ENCODE peak calls at places on chromosome 9, in five cellular contexts. One of them, this sample, is unnamed. For H3K27me3, the result is how much of the 10 kb centered on the place peaks cover.

GRCh38 chr9:86549920-86550319 is 195.7 kb upstream of the TUT7 start:
- DNase-seq in ovary: no peak
- DNase-seq in left ventricle myocardium inferior: no peak
- DNase-seq in bronchial epithelial cell: no peak
- DNase-seq in gastrocnemius medialis: no peak
- DNase-seq in this sample: no peak

GRCh38 chr9:137048655-137049543 is 2.9 kb upstream of the NPDC1 start:
- DNase-seq in ovary: no peak
- DNase-seq in left ventricle myocardium inferior: no peak
- DNase-seq in bronchial epithelial cell: no peak
- DNase-seq in gastrocnemius medialis: no peak
- DNase-seq in this sample: no peak

GRCh38 chr9:6696178-6696577 is 50.6 kb upstream of the GLDC start:
- DNase-seq in ovary: no peak
- DNase-seq in left ventricle myocardium inferior: no peak
- DNase-seq in bronchial epithelial cell: no peak
- DNase-seq in gastrocnemius medialis: no peak
- DNase-seq in this sample: no peak

GRCh38 chr9:101387871-101388506 is 3.2 kb upstream of the BAAT start:
- DNase-seq in ovary: no peak
- DNase-seq in left ventricle myocardium inferior: no peak
- DNase-seq in bronchial epithelial cell: peak
- DNase-seq in gastrocnemius medialis: no peak
- DNase-seq in this sample: no peak

GRCh38 chr9:136773386-136774044 is 9.2 kb upstream of the LCN15 start:
- DNase-seq in ovary: no peak
- DNase-seq in left ventricle myocardium inferior: no peak
- DNase-seq in bronchial epithelial cell: no peak
- DNase-seq in gastrocnemius medialis: no peak
- DNase-seq in this sample: no peak

GRCh38 chr9:125754096-125754495 is 6.9 kb downstream of the PBX3 start:
- DNase-seq in ovary: no peak
- DNase-seq in left ventricle myocardium inferior: no peak
- DNase-seq in bronchial epithelial cell: no peak
- DNase-seq in gastrocnemius medialis: no peak
- DNase-seq in this sample: no peak

GRCh38 chr9:118444403-118444802 is 740.2 kb downstream of the TLR4 start:
- DNase-seq in ovary: no peak
- DNase-seq in left ventricle myocardium inferior: no peak
- DNase-seq in bronchial epithelial cell: no peak
- DNase-seq in gastrocnemius medialis: no peak
- DNase-seq in this sample: no peak

GRCh38 chr9:27505744-27506161 is 18.3 kb upstream of the IFNK start:
- DNase-seq in ovary: no peak
- DNase-seq in left ventricle myocardium inferior: no peak
- DNase-seq in bronchial epithelial cell: peak
- DNase-seq in gastrocnemius medialis: no peak
- DNase-seq in this sample: no peak

GRCh38 chr9:130234340-130235260 is 31.0 kb upstream of the HMCN2 start:
- DNase-seq in ovary: no peak
- DNase-seq in left ventricle myocardium inferior: no peak
- DNase-seq in bronchial epithelial cell: no peak
- DNase-seq in gastrocnemius medialis: no peak
- DNase-seq in this sample: no peak

GRCh38 chr9:114169029-114169939 is 13.9 kb downstream of the COL27A1 start:
- DNase-seq in ovary: no peak
- DNase-seq in left ventricle myocardium inferior: no peak
- DNase-seq in bronchial epithelial cell: no peak
- DNase-seq in gastrocnemius medialis: no peak
- DNase-seq in this sample: no peak

GRCh38 chr9:114869845-114870244 is 60.5 kb downstream of the TNFSF8 start:
- DNase-seq in ovary: no peak
- DNase-seq in left ventricle myocardium inferior: no peak
- DNase-seq in bronchial epithelial cell: no peak
- DNase-seq in gastrocnemius medialis: no peak
- DNase-seq in this sample: no peak

GRCh38 chr9:14198544-14199510 is 115.1 kb downstream of the NFIB start:
- DNase-seq in ovary: peak
- DNase-seq in left ventricle myocardium inferior: peak
- DNase-seq in bronchial epithelial cell: peak
- DNase-seq in gastrocnemius medialis: peak
- DNase-seq in this sample: no peak

GRCh38 chr9:76453785-76454184 is 5.2 kb upstream of the GCNT1 start:
- DNase-seq in ovary: no peak
- DNase-seq in left ventricle myocardium inferior: no peak
- DNase-seq in bronchial epithelial cell: peak
- DNase-seq in gastrocnemius medialis: no peak
- DNase-seq in this sample: no peak

GRCh38 chr9:119369670-119370366 is 583 bp upstream of the BRINP1 start:
- DNase-seq in ovary: no peak
- DNase-seq in left ventricle myocardium inferior: no peak
- DNase-seq in bronchial epithelial cell: no peak
- DNase-seq in gastrocnemius medialis: no peak
- DNase-seq in this sample: no peak

GRCh38 chr9:72882117-72882775 is 70.6 kb downstream of the ALDH1A1 start:
- DNase-seq in ovary: no peak
- DNase-seq in left ventricle myocardium inferior: peak
- DNase-seq in bronchial epithelial cell: no peak
- DNase-seq in gastrocnemius medialis: peak
- DNase-seq in this sample: no peak

GRCh38 chr9:135106551-135107270 is 19.2 kb downstream of the OLFM1 start:
- DNase-seq in ovary: no peak
- DNase-seq in left ventricle myocardium inferior: no peak
- DNase-seq in bronchial epithelial cell: no peak
- DNase-seq in gastrocnemius medialis: no peak
- DNase-seq in this sample: no peak

GRCh38 chr9:93183663-93184438 is at the start of gene WNK2:
- DNase-seq in ovary: no peak
- DNase-seq in left ventricle myocardium inferior: no peak
- DNase-seq in bronchial epithelial cell: no peak
- DNase-seq in gastrocnemius medialis: no peak
- DNase-seq in this sample: no peak

GRCh38 chr9:121075251-121076036 is 689 bp downstream of the CNTRL start:
- DNase-seq in ovary: no peak
- DNase-seq in left ventricle myocardium inferior: no peak
- DNase-seq in bronchial epithelial cell: peak
- DNase-seq in gastrocnemius medialis: no peak
- DNase-seq in this sample: no peak

GRCh38 chr9:35688558-35689350 is 971 bp downstream of the TPM2 start:
- DNase-seq in ovary: no peak
- DNase-seq in left ventricle myocardium inferior: no peak
- DNase-seq in bronchial epithelial cell: peak
- DNase-seq in gastrocnemius medialis: peak
- DNase-seq in this sample: no peak

GRCh38 chr9:16039103-16039987 is 486.5 kb downstream of the CCDC171 start:
- DNase-seq in ovary: peak
- DNase-seq in left ventricle myocardium inferior: no peak
- DNase-seq in bronchial epithelial cell: no peak
- DNase-seq in gastrocnemius medialis: no peak
- DNase-seq in this sample: no peak

GRCh38 chr9:125964702-125965225 is 217.6 kb downstream of the PBX3 start:
- DNase-seq in ovary: no peak
- DNase-seq in left ventricle myocardium inferior: no peak
- DNase-seq in bronchial epithelial cell: no peak
- DNase-seq in gastrocnemius medialis: no peak
- DNase-seq in this sample: no peak

GRCh38 chr9:136026266-136026942 is 65.2 kb upstream of the UBAC1 start:
- DNase-seq in ovary: no peak
- DNase-seq in left ventricle myocardium inferior: no peak
- DNase-seq in bronchial epithelial cell: no peak
- DNase-seq in gastrocnemius medialis: no peak
- DNase-seq in this sample: no peak

GRCh38 chr9:69180670-69181069 is 6.6 kb downstream of the TJP2 start:
- DNase-seq in ovary: no peak
- DNase-seq in left ventricle myocardium inferior: no peak
- DNase-seq in bronchial epithelial cell: peak
- DNase-seq in gastrocnemius medialis: no peak
- DNase-seq in this sample: peak

GRCh38 chr9:7150153-7150890 is 392.5 kb downstream of the KDM4C start:
- DNase-seq in ovary: no peak
- DNase-seq in left ventricle myocardium inferior: no peak
- DNase-seq in bronchial epithelial cell: no peak
- DNase-seq in gastrocnemius medialis: no peak
- DNase-seq in this sample: no peak

GRCh38 chr9:79257671-79258410 is 313.9 kb upstream of the TLE4 start:
- DNase-seq in ovary: no peak
- DNase-seq in left ventricle myocardium inferior: no peak
- DNase-seq in bronchial epithelial cell: no peak
- DNase-seq in gastrocnemius medialis: no peak
- DNase-seq in this sample: no peak

GRCh38 chr9:12853021-12853420 is 78.2 kb downstream of the LURAP1L start:
- DNase-seq in ovary: no peak
- DNase-seq in left ventricle myocardium inferior: no peak
- DNase-seq in bronchial epithelial cell: no peak
- DNase-seq in gastrocnemius medialis: no peak
- DNase-seq in this sample: no peak

GRCh38 chr9:97479496-97480159 is 21.8 kb upstream of the TMOD1 start:
- DNase-seq in ovary: no peak
- DNase-seq in left ventricle myocardium inferior: no peak
- DNase-seq in bronchial epithelial cell: no peak
- DNase-seq in gastrocnemius medialis: no peak
- DNase-seq in this sample: no peak

GRCh38 chr9:93024986-93025630 is 33.4 kb upstream of the SUSD3 start:
- DNase-seq in ovary: no peak
- DNase-seq in left ventricle myocardium inferior: no peak
- DNase-seq in bronchial epithelial cell: no peak
- DNase-seq in gastrocnemius medialis: no peak
- DNase-seq in this sample: no peak

GRCh38 chr9:116000748-116001329 is 152.8 kb upstream of the PAPPA start:
- DNase-seq in ovary: no peak
- DNase-seq in left ventricle myocardium inferior: no peak
- DNase-seq in bronchial epithelial cell: peak
- DNase-seq in gastrocnemius medialis: peak
- DNase-seq in this sample: no peak

GRCh38 chr9:92986175-92987110 is 39.1 kb downstream of the FGD3 start:
- DNase-seq in ovary: no peak
- DNase-seq in left ventricle myocardium inferior: no peak
- DNase-seq in bronchial epithelial cell: no peak
- DNase-seq in gastrocnemius medialis: no peak
- DNase-seq in this sample: no peak

GRCh38 chr9:137618105-137619067 is at the start of gene EHMT1:
- DNase-seq in ovary: peak
- DNase-seq in left ventricle myocardium inferior: peak
- DNase-seq in bronchial epithelial cell: peak
- DNase-seq in gastrocnemius medialis: peak
- DNase-seq in this sample: peak

GRCh38 chr9:9670454-9670853 is 942.3 kb downstream of the PTPRD start:
- DNase-seq in ovary: no peak
- DNase-seq in left ventricle myocardium inferior: no peak
- DNase-seq in bronchial epithelial cell: no peak
- DNase-seq in gastrocnemius medialis: no peak
- DNase-seq in this sample: no peak

GRCh38 chr9:83937861-83938455 is 16.7 kb upstream of the KIF27 start:
- DNase-seq in ovary: no peak
- DNase-seq in left ventricle myocardium inferior: no peak
- DNase-seq in bronchial epithelial cell: peak
- DNase-seq in gastrocnemius medialis: no peak
- DNase-seq in this sample: no peak

GRCh38 chr9:91102269-91102668 is 259.4 kb downstream of the AUH start:
- DNase-seq in ovary: no peak
- DNase-seq in left ventricle myocardium inferior: no peak
- DNase-seq in bronchial epithelial cell: peak
- DNase-seq in gastrocnemius medialis: no peak
- DNase-seq in this sample: no peak
- H3K27me3 ChIP-seq in ovary: under half
- H3K27me3 ChIP-seq in left ventricle myocardium inferior: under half
- H3K27me3 ChIP-seq in bronchial epithelial cell: under half
- H3K27me3 ChIP-seq in gastrocnemius medialis: under half
- H3K27me3 ChIP-seq in this sample: under half

GRCh38 chr9:89743576-89744254 is 138.9 kb downstream of the GADD45G start:
- DNase-seq in ovary: no peak
- DNase-seq in left ventricle myocardium inferior: no peak
- DNase-seq in bronchial epithelial cell: no peak
- DNase-seq in gastrocnemius medialis: no peak
- DNase-seq in this sample: no peak
- H3K27me3 ChIP-seq in ovary: under half
- H3K27me3 ChIP-seq in left ventricle myocardium inferior: under half
- H3K27me3 ChIP-seq in bronchial epithelial cell: under half
- H3K27me3 ChIP-seq in gastrocnemius medialis: under half
- H3K27me3 ChIP-seq in this sample: under half

GRCh38 chr9:127395491-127396252 is 1.3 kb upstream of the SLC2A8 start:
- DNase-seq in ovary: no peak
- DNase-seq in left ventricle myocardium inferior: no peak
- DNase-seq in bronchial epithelial cell: no peak
- DNase-seq in gastrocnemius medialis: no peak
- DNase-seq in this sample: no peak
- H3K27me3 ChIP-seq in ovary: under half
- H3K27me3 ChIP-seq in left ventricle myocardium inferior: under half
- H3K27me3 ChIP-seq in bronchial epithelial cell: under half
- H3K27me3 ChIP-seq in gastrocnemius medialis: under half
- H3K27me3 ChIP-seq in this sample: under half

GRCh38 chr9:18699749-18700148 is 225.8 kb downstream of the ADAMTSL1 start:
- DNase-seq in ovary: no peak
- DNase-seq in left ventricle myocardium inferior: no peak
- DNase-seq in bronchial epithelial cell: no peak
- DNase-seq in gastrocnemius medialis: no peak
- DNase-seq in this sample: no peak

GRCh38 chr9:18706648-18707047 is 232.7 kb downstream of the ADAMTSL1 start:
- DNase-seq in ovary: no peak
- DNase-seq in left ventricle myocardium inferior: no peak
- DNase-seq in bronchial epithelial cell: no peak
- DNase-seq in gastrocnemius medialis: no peak
- DNase-seq in this sample: no peak

GRCh38 chr9:18700714-18701113 is 226.8 kb downstream of the ADAMTSL1 start:
- DNase-seq in ovary: no peak
- DNase-seq in left ventricle myocardium inferior: no peak
- DNase-seq in bronchial epithelial cell: no peak
- DNase-seq in gastrocnemius medialis: no peak
- DNase-seq in this sample: no peak

GRCh38 chr9:18705763-18706372 is 231.9 kb downstream of the ADAMTSL1 start:
- DNase-seq in ovary: no peak
- DNase-seq in left ventricle myocardium inferior: no peak
- DNase-seq in bronchial epithelial cell: no peak
- DNase-seq in gastrocnemius medialis: no peak
- DNase-seq in this sample: no peak

GRCh38 chr9:18703086-18703750 is 229.3 kb downstream of the ADAMTSL1 start:
- DNase-seq in ovary: no peak
- DNase-seq in left ventricle myocardium inferior: no peak
- DNase-seq in bronchial epithelial cell: no peak
- DNase-seq in gastrocnemius medialis: no peak
- DNase-seq in this sample: no peak
- H3K27me3 ChIP-seq in ovary: under half
- H3K27me3 ChIP-seq in left ventricle myocardium inferior: under half
- H3K27me3 ChIP-seq in bronchial epithelial cell: under half
- H3K27me3 ChIP-seq in gastrocnemius medialis: under half
- H3K27me3 ChIP-seq in this sample: under half

DNA sequence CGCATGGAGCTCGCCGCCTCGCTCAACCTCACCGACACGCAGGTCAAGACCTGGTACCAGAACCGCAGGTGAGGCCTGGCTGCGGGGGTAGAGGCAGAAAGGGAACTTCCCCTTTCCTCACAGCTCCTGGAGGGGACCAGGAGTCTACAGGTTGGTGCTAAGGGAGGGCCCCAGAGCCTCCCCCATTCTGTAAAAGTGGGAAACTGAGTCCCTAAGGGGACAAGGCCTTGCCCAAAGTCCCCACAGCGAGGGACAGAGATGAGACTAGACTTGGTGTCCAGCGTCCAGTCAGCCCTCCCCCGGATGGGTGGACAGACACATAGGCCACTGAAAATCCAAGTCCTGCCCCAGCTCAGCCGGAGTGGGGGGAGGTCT is 5.1 kb downstream of the BARHL1 start:
- DNase-seq in ovary: no peak
- DNase-seq in left ventricle myocardium inferior: no peak
- DNase-seq in bronchial epithelial cell: no peak
- DNase-seq in gastrocnemius medialis: no peak
- DNase-seq in this sample: no peak
- H3K27me3 ChIP-seq in ovary: under half
- H3K27me3 ChIP-seq in left ventricle myocardium inferior: half or more
- H3K27me3 ChIP-seq in bronchial epithelial cell: half or more
- H3K27me3 ChIP-seq in gastrocnemius medialis: half or more
- H3K27me3 ChIP-seq in this sample: half or more